ENCODE peak calls at places on chromosome 12, in seven cellular contexts. U is tibial nerve, E is upper lobe of right lung, D is A549, G is transverse colon, W is spleen, F is coronary artery. T is an unnamed sample.

GRCh38 chr12:101573743-101574142 is 21.0 kb upstream of the MYBPC1 start:
- DNase-seq in U (no peak), E (no peak), D (no peak), G (no peak), W (no peak), F (no peak), T (no peak)

GRCh38 chr12:47034661-47035060 is 44.8 kb upstream of the PCED1B start:
- DNase-seq in U (no peak), E (no peak), D (peak), G (no peak), W (no peak), F (no peak), T (peak)

GRCh38 chr12:99147150-99147549 is 500.4 kb upstream of the GARIN6 start:
- DNase-seq in U (no peak), E (no peak), D (no peak), G (no peak), W (no peak), F (no peak), T (no peak)

GRCh38 chr12:96255077-96255476 is 60.9 kb downstream of the ELK3 start:
- DNase-seq in U (no peak), E (no peak), D (no peak), G (peak), W (no peak), F (peak), T (peak)

GRCh38 chr12:132812631-132813305 is 15.9 kb downstream of the GOLGA3 start:
- DNase-seq in U (no peak), E (no peak), D (no peak), G (no peak), W (no peak), F (no peak), T (no peak)

GRCh38 chr12:104658085-104658484 is 201.3 kb downstream of the CHST11 start:
- DNase-seq in U (no peak), E (no peak), D (no peak), G (no peak), W (no peak), F (no peak), T (no peak)

GRCh38 chr12:18454330-18454729 is 193.0 kb downstream of the PIK3C2G start:
- DNase-seq in U (no peak), E (no peak), D (no peak), G (no peak), W (no peak), F (no peak), T (no peak)

GRCh38 chr12:8698132-8698829 is 490 bp downstream of the RIMKLB start:
- DNase-seq in U (peak), E (peak), D (peak), G (peak), W (peak), F (peak), T (peak)

GRCh38 chr12:100733817-100734593 is 60.6 kb upstream of the ANO4 start:
- DNase-seq in U (no peak), E (no peak), D (peak), G (no peak), W (no peak), F (no peak), T (peak)

GRCh38 chr12:68119250-68119649 is 40.3 kb downstream of the IFNG start:
- DNase-seq in U (no peak), E (no peak), D (no peak), G (no peak), W (no peak), F (no peak), T (no peak)

GRCh38 chr12:22101749-22102243 is 55.8 kb downstream of the CMAS start:
- DNase-seq in U (peak), E (no peak), D (no peak), G (peak), W (no peak), F (no peak), T (peak)

GRCh38 chr12:8996682-8997405 is 7.5 kb downstream of the KLRG1 start:
- DNase-seq in U (no peak), E (no peak), D (no peak), G (no peak), W (no peak), F (no peak), T (peak)

GRCh38 chr12:30970559-30971202 is 44.1 kb downstream of the TSPAN11 start:
- DNase-seq in U (no peak), E (no peak), D (no peak), G (no peak), W (no peak), F (no peak), T (peak)

GRCh38 chr12:109880049-109880931 is at the start of gene GLTP:
- DNase-seq in U (peak), E (peak), D (peak), G (peak), W (peak), F (peak), T (peak)

GRCh38 chr12:7121324-7121723 is 7.4 kb downstream of the RBP5 start:
- DNase-seq in U (no peak), E (no peak), D (no peak), G (no peak), W (no peak), F (no peak), T (no peak)

GRCh38 chr12:30931222-30931621 is 4.7 kb downstream of the TSPAN11 start:
- DNase-seq in U (no peak), E (no peak), D (no peak), G (no peak), W (no peak), F (no peak), T (no peak)

GRCh38 chr12:104456950-104457745 is 400 bp downstream of the CHST11 start:
- DNase-seq in U (peak), E (peak), D (peak), G (peak), W (peak), F (peak), T (peak)

GRCh38 chr12:57740656-57741412 is 2.3 kb upstream of the AGAP2 start:
- DNase-seq in U (no peak), E (no peak), D (no peak), G (peak), W (peak), F (no peak), T (no peak)

GRCh38 chr12:106006940-106007339 is 131.8 kb downstream of the NUAK1 start:
- DNase-seq in U (no peak), E (no peak), D (no peak), G (no peak), W (no peak), F (no peak), T (no peak)

GRCh38 chr12:60335765-60336164 is 739.9 kb downstream of the SLC16A7 start:
- DNase-seq in U (no peak), E (no peak), D (peak), G (no peak), W (no peak), F (no peak), T (peak)

GRCh38 chr12:86226481-86226880 is 29.7 kb downstream of the MGAT4C start:
- DNase-seq in U (no peak), E (no peak), D (no peak), G (no peak), W (no peak), F (no peak), T (no peak)

GRCh38 chr12:108696996-108697290 is 34.4 kb downstream of the CORO1C start:
- DNase-seq in U (no peak), E (no peak), D (no peak), G (no peak), W (no peak), F (no peak), T (no peak)

GRCh38 chr12:62370189-62370588 is 96.4 kb upstream of the MON2 start:
- DNase-seq in U (no peak), E (no peak), D (no peak), G (no peak), W (no peak), F (no peak), T (no peak)

GRCh38 chr12:105318651-105319483 is 11.6 kb upstream of the C12orf75 start:
- DNase-seq in U (no peak), E (no peak), D (no peak), G (no peak), W (no peak), F (no peak), T (no peak)

GRCh38 chr12:31362115-31362758 is 36.3 kb upstream of the SINHCAF start:
- DNase-seq in U (no peak), E (no peak), D (no peak), G (peak), W (peak), F (no peak), T (no peak)

GRCh38 chr12:51027342-51027835 is 1.2 kb upstream of the SLC11A2 start:
- DNase-seq in U (no peak), E (no peak), D (no peak), G (no peak), W (no peak), F (no peak), T (no peak)

GRCh38 chr12:132444957-132445883 is 44.7 kb upstream of the FBRSL1 start:
- DNase-seq in U (peak), E (no peak), D (no peak), G (peak), W (peak), F (no peak), T (no peak)

GRCh38 chr12:115599251-115599811 is 678.2 kb downstream of the MED13L start:
- DNase-seq in U (no peak), E (no peak), D (no peak), G (peak), W (no peak), F (no peak), T (peak)

GRCh38 chr12:24943947-24944597 is 4.8 kb downstream of the BCAT1 start:
- DNase-seq in U (no peak), E (no peak), D (no peak), G (no peak), W (no peak), F (no peak), T (peak)

GRCh38 chr12:15208871-15209656 is 12.2 kb downstream of the RERG start:
- DNase-seq in U (no peak), E (no peak), D (no peak), G (no peak), W (no peak), F (no peak), T (peak)

GRCh38 chr12:132160671-132161045 is 16.4 kb downstream of the NOC4L start:
- DNase-seq in U (no peak), E (peak), D (no peak), G (no peak), W (peak), F (no peak), T (no peak)

GRCh38 chr12:109695961-109696461 is 17.6 kb upstream of the FAM222A start:
- DNase-seq in U (no peak), E (no peak), D (no peak), G (no peak), W (peak), F (no peak), T (no peak)

DNA sequence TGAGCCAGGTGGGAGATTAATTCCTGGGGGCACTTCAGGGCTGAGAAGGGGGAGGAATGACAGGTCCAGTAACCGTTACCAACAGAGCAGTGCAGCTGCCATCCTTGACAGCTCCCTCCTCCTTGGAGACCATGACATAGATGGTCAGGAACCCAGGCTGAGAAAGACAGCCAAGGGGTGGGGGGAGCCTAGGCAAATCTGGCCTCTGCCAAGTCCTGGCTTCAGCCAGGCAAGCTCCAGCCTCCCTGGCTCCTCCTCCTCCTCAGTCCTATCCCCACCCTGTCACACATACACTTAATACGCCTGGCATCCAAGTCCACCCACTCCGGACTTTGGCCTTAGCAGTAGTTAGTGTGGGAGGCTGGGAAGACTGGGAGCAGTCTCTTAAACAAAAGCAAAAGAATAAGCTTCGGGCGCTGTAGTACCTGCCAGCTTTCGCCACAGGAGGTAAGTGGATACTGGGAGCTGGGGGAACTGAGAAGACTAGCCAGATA is at the start of gene RDH5:
- DNase-seq in U (no peak), E (no peak), D (peak), G (peak), W (peak), F (peak), T (peak)
- H3K4me3 ChIP-seq in U (no peak), E (no peak), D (no peak), G (peak), W (no peak), F (peak), T (peak)

GRCh38 chr12:122503147-122503751 is 2.5 kb upstream of the ZCCHC8 start:
- DNase-seq in U (no peak), E (no peak), D (no peak), G (no peak), W (no peak), F (no peak), T (no peak)

GRCh38 chr12:122501489-122501989 is 807 bp upstream of the ZCCHC8 start:
- DNase-seq in U (no peak), E (no peak), D (no peak), G (no peak), W (no peak), F (no peak), T (no peak)

GRCh38 chr12:122499991-122500684 is 594 bp downstream of the ZCCHC8 start:
- DNase-seq in U (peak), E (peak), D (peak), G (peak), W (no peak), F (peak), T (peak)

GRCh38 chr12:122503783-122504590 is 3.3 kb upstream of the ZCCHC8 start:
- DNase-seq in U (no peak), E (no peak), D (no peak), G (no peak), W (no peak), F (no peak), T (no peak)

GRCh38 chr12:122500685-122501488 is at the start of gene ZCCHC8:
- DNase-seq in U (peak), E (peak), D (peak), G (peak), W (peak), F (peak), T (peak)
- TF ChIP-seq CTCF in U (no peak), E (no peak), D (peak), G (no peak), W (peak), F (no peak), T (peak)

DNA sequence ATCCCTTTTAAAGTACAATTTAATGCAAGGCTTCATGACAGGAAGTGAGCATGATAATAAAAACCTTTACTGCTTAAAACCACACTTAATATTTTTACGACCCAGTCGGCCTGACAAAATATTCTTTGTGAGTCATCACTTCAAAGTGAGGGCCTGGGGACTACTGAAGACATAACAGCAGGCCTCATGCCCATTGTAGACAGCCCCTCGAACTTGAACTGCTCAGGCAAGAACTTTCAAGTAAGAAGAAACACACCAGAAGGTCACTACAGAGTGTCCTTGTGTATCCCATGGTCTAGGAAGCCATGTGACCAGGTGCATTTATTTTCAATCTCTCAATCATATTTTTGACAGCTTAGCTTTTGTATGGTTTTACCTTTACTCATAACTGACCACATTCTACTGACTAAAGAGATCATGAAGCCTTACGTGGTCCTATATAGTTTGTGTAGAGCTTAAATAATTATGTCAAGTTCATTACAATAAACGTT is 61.4 kb upstream of the MANSC4 start:
- DNase-seq in U (no peak), E (no peak), D (peak), G (no peak), W (no peak), F (no peak), T (no peak)
- H3K4me3 ChIP-seq in U (no peak), E (no peak), D (no peak), G (no peak), W (no peak), F (no peak), T (no peak)

DNA sequence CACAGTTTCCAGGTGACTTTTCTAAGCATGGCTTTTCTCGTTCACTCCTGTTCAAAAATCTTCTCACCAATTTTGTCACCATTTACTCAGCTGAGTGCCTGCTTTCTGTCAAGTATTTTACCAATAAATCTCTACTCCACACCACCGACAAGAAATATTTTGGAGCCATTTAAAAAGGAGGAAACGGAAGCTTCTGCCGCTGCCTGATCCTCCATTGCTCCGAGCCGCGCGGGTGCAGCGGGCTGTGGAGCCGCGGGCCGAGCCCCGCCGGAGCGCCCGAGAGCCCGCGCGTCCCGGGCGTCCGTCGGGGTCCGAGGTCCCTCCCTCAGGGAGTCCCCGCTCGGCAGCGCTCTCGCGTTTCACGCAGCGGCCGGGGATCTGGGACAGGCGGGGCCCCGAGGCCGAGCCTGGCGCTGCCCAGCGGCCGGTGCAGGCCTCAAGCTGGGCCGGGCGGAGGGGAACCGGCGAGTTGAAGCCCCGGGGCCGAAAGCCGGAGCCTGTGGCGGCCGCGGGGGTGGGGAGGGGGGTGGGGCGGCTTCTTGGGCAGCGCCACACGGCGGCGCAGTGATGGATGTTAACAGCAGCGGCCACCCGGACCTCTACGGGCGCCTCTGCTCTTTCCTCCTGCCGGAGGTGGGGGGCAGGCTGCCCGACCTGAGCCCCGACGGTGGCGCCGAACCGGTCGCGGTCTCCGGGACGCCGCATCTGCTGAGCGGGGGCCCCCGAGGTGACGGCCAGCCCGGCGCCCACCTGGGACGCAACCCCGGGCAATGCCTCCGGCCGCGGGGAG is 1.1 kb upstream of the HEBP1 start:
- DNase-seq in U (no peak), E (peak), D (peak), G (peak), W (peak), F (peak), T (peak)
- TF ChIP-seq CTCF in U (peak), E (peak), D (peak), G (peak), W (peak), F (peak), T (peak)

T was measured in fibroblast of the aortic adventitia.